ENCODE peak calls at places on chromosomes 6 and 20, in six cellular contexts. S is upper lobe of left lung, R is transverse colon, X is neural crest cell, W is testis, Q is foreskin fibroblast. K is an unnamed sample.

GRCh38 chr6:111788779-111789276 is 84.4 kb downstream of the FYN start:
- DNase-seq in S (no peak), R (no peak), X (no peak), W (peak), Q (no peak), K (no peak)

GRCh38 chr6:159837511-159837910 is 37.4 kb downstream of the PNLDC1 start:
- DNase-seq in S (no peak), R (no peak), X (no peak), W (no peak), Q (no peak), K (no peak)

GRCh38 chr6:113668712-113669408 is 188.3 kb upstream of the MARCKS start:
- DNase-seq in S (no peak), R (no peak), X (no peak), W (no peak), Q (no peak), K (no peak)

GRCh38 chr6:134619077-134619476 is 301.2 kb upstream of the SGK1 start:
- DNase-seq in S (no peak), R (no peak), X (no peak), W (no peak), Q (no peak), K (no peak)

GRCh38 chr6:27422651-27423332 is 34.2 kb downstream of the ZNF391 start:
- DNase-seq in S (no peak), R (no peak), X (no peak), W (peak), Q (no peak), K (no peak)

GRCh38 chr20:53940356-53940694 is 130.1 kb downstream of the BCAS1 start:
- DNase-seq in S (no peak), R (no peak), X (no peak), W (no peak), Q (no peak), K (no peak)

GRCh38 chr6:41199427-41200246 is 1.3 kb downstream of the TREML2 start:
- DNase-seq in S (no peak), R (no peak), X (no peak), W (no peak), Q (no peak), K (no peak)

GRCh38 chr6:139349464-139350020 is 24.9 kb downstream of the CITED2 start:
- DNase-seq in S (no peak), R (no peak), X (no peak), W (no peak), Q (no peak), K (no peak)

GRCh38 chr20:45052698-45053440 is 48.1 kb downstream of the KCNS1 start:
- DNase-seq in S (no peak), R (no peak), X (no peak), W (no peak), Q (peak), K (no peak)

GRCh38 chr6:89564752-89565427 is 73.7 kb downstream of the LYRM2 start:
- DNase-seq in S (no peak), R (no peak), X (no peak), W (no peak), Q (no peak), K (no peak)

GRCh38 chr6:167745660-167746376 is 80.9 kb upstream of the AFDN start:
- DNase-seq in S (no peak), R (no peak), X (no peak), W (peak), Q (no peak), K (no peak)

GRCh38 chr20:36238153-36238552 is 1.9 kb downstream of the AAR2 start:
- DNase-seq in S (no peak), R (no peak), X (no peak), W (no peak), Q (no peak), K (no peak)

GRCh38 chr20:62303327-62304226 is 780 bp downstream of the ADRM1 start:
- DNase-seq in S (peak), R (peak), X (peak), W (peak), Q (peak), K (peak)

GRCh38 chr6:158417760-158418098 is 105.5 kb downstream of the TULP4 start:
- DNase-seq in S (no peak), R (no peak), X (no peak), W (no peak), Q (peak), K (no peak)

GRCh38 chr20:19098092-19098491 is 114.3 kb upstream of the SLC24A3 start:
- DNase-seq in S (peak), R (no peak), X (no peak), W (no peak), Q (no peak), K (no peak)

GRCh38 chr6:45555981-45556771 is 178.4 kb upstream of the SUPT3H start:
- DNase-seq in S (no peak), R (no peak), X (no peak), W (peak), Q (peak), K (no peak)

GRCh38 chr6:158819213-158819976 is at the start of gene EZR:
- DNase-seq in S (peak), R (peak), X (peak), W (peak), Q (peak), K (peak)

GRCh38 chr20:10239954-10240353 is 21.3 kb downstream of the SNAP25 start:
- DNase-seq in S (no peak), R (peak), X (no peak), W (no peak), Q (peak), K (no peak)

GRCh38 chr6:75213112-75213511 is 7.3 kb upstream of the COL12A1 start:
- DNase-seq in S (no peak), R (no peak), X (no peak), W (no peak), Q (no peak), K (no peak)

GRCh38 chr6:27237089-27237723 is 10.3 kb upstream of the PRSS16 start:
- DNase-seq in S (no peak), R (no peak), X (no peak), W (no peak), Q (peak), K (no peak)

GRCh38 chr6:35495258-35496035 is 1.4 kb downstream of the TEAD3 start:
- DNase-seq in S (no peak), R (no peak), X (peak), W (no peak), Q (no peak), K (no peak)

GRCh38 chr20:48583801-48584200 is 244.0 kb downstream of the PREX1 start:
- DNase-seq in S (no peak), R (no peak), X (no peak), W (peak), Q (no peak), K (no peak)

GRCh38 chr6:106799008-106799952 is 169.9 kb downstream of the QRSL1 start:
- DNase-seq in S (no peak), R (no peak), X (no peak), W (no peak), Q (no peak), K (no peak)

GRCh38 chr6:121135425-121135824 is 198.9 kb downstream of the TBC1D32 start:
- DNase-seq in S (no peak), R (no peak), X (no peak), W (no peak), Q (no peak), K (no peak)

GRCh38 chr6:89734526-89734925 is 85.1 kb downstream of the MDN1 start:
- DNase-seq in S (no peak), R (no peak), X (no peak), W (no peak), Q (no peak), K (no peak)

GRCh38 chr20:10119336-10119735 is 84.5 kb downstream of the ANKEF1 start:
- DNase-seq in S (no peak), R (no peak), X (no peak), W (no peak), Q (no peak), K (no peak)

GRCh38 chr6:116500969-116501433 is 10.4 kb upstream of the CALHM5 start:
- DNase-seq in S (no peak), R (no peak), X (no peak), W (no peak), Q (no peak), K (no peak)

GRCh38 chr6:41451039-41451438 is 95.1 kb upstream of the FOXP4 start:
- DNase-seq in S (no peak), R (no peak), X (no peak), W (no peak), Q (no peak), K (no peak)

GRCh38 chr6:16602035-16602434 is 159.2 kb downstream of the ATXN1 start:
- DNase-seq in S (no peak), R (no peak), X (no peak), W (no peak), Q (no peak), K (no peak)

GRCh38 chr6:163282672-163283071 is 131.8 kb upstream of the QKI start:
- DNase-seq in S (no peak), R (no peak), X (no peak), W (no peak), Q (no peak), K (no peak)

GRCh38 chr20:24460712-24461111 is 8.7 kb upstream of the SYNDIG1 start:
- DNase-seq in S (no peak), R (no peak), X (no peak), W (no peak), Q (no peak), K (no peak)
- TF ChIP-seq CTCF in S (no peak), R (no peak), X (peak), W (no peak), Q (peak), K (no peak)

GRCh38 chr20:50133474-50134217 is 19.9 kb downstream of the PEDS1 start:
- DNase-seq in S (no peak), R (no peak), X (no peak), W (peak), Q (no peak), K (no peak)
- TF ChIP-seq CTCF in S (no peak), R (peak), X (peak), W (no peak), Q (peak), K (peak)

GRCh38 chr6:109894181-109894580 is 83.9 kb upstream of the GPR6 start:
- DNase-seq in S (no peak), R (no peak), X (no peak), W (no peak), Q (no peak), K (no peak)

GRCh38 chr6:109896333-109896732 is 81.8 kb upstream of the GPR6 start:
- DNase-seq in S (no peak), R (no peak), X (no peak), W (no peak), Q (peak), K (no peak)

GRCh38 chr6:109893606-109894005 is 84.5 kb upstream of the GPR6 start:
- DNase-seq in S (no peak), R (no peak), X (no peak), W (no peak), Q (no peak), K (no peak)

GRCh38 chr6:109891924-109892323 is 86.2 kb upstream of the GPR6 start:
- DNase-seq in S (no peak), R (peak), X (no peak), W (peak), Q (no peak), K (no peak)

DNA sequence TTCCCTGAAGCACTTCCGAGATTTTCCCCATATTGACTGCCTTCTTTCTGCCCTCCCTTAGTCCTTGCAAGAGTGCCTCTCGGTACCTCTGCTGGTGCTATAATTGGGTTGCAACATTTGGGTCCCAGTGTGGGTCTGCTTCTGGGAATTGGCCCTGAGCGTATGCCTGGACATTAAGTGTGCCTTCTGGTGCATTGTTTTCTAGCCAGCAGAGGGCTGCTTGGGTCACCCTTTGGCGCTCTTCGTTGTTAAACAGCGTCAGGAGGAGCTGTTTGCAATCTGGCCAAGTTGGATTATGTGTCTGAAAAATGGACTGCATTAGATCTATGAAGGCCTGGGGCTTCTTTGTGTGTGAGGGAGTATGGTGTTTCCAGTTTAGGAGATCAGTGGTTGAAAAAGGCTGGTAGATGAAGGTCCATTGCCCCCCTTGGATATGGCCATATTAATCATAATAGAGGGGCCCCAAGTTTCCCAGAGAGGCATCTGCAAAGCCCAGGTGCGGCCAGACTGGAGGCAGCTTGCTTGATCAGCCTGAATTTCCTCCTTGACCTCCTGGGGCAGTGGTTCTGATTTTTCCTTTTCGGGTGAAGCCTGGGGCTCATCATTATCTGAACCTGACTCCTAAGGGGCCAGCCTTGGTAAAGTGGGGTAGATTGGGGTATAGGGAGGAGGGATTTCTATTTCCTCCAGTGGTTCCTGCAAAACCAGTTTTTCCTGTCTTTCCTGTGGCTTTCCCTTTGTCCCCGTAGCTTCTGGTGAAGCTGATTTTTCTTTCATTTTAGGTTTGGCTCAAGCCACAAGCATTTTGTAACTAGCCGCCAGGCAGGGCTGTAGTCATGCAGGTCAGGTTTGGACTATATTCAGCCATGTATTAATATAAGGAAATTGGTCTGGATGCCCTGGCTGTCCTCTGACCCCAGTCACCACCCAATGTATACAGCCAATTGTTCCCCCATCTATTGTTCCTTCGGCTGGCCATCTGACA is 85.4 kb upstream of the GPR6 start:
- DNase-seq in S (no peak), R (peak), X (no peak), W (peak), Q (no peak), K (no peak)
- TF ChIP-seq CTCF in S (no peak), R (no peak), X (no peak), W (no peak), Q (no peak), K (no peak)

GRCh38 chr6:42502990-42503389 is 51.3 kb upstream of the TRERF1 start:
- DNase-seq in S (no peak), R (no peak), X (no peak), W (no peak), Q (no peak), K (no peak)

GRCh38 chr6:42493914-42494539 is 42.3 kb upstream of the TRERF1 start:
- DNase-seq in S (no peak), R (no peak), X (no peak), W (no peak), Q (no peak), K (no peak)

GRCh38 chr6:42503894-42504293 is 52.2 kb upstream of the TRERF1 start:
- DNase-seq in S (no peak), R (no peak), X (no peak), W (no peak), Q (no peak), K (no peak)

GRCh38 chr6:42502127-42502526 is 50.4 kb upstream of the TRERF1 start:
- DNase-seq in S (no peak), R (no peak), X (no peak), W (no peak), Q (no peak), K (no peak)

DNA sequence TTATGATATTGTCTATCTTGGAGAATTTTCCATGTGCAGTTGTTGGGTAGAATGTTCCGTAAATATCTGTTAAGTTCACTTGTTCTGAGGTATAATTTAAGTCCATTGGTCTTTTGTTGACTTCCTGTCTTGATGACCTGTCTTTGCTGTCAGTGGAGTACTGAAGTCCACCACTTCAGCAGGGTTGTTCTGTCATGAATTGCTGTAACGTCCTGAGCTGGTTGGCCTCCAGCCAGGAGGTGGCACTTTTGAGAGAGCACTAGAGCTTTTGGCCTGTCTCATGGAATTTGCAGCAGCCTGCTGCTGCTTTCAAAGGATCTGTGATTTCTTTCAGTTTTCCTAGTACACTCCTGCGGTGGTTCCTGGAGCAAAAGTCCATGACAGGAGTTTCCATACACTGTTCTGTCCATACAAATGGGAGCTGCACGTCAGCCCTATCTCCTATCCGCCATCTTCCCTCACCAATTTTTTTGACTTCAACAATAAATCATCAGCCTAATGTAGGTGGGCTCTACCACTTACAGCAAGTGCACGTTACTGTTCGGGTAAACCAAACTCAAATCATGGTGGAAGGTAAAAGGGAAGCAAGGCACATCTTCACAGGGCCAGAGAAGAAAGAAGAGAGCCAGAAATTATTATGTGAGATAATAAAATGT is 46.9 kb upstream of the TRERF1 start:
- DNase-seq in S (no peak), R (peak), X (no peak), W (no peak), Q (no peak), K (no peak)
- TF ChIP-seq CTCF in S (no peak), R (no peak), X (no peak), W (no peak), Q (no peak), K (no peak)

GRCh38 chr20:35146299-35146921 is 726 bp downstream of the EDEM2 start:
- DNase-seq in S (peak), R (no peak), X (peak), W (peak), Q (no peak), K (no peak)
- TF ChIP-seq CTCF in S (no peak), R (peak), X (peak), W (no peak), Q (no peak), K (no peak)

GRCh38 chr6:93972791-93973190 is 553.4 kb upstream of the EPHA7 start:
- DNase-seq in S (no peak), R (no peak), X (no peak), W (no peak), Q (no peak), K (no peak)
- TF ChIP-seq CTCF in S (no peak), R (no peak), X (no peak), W (no peak), Q (no peak), K (no peak)

DNA sequence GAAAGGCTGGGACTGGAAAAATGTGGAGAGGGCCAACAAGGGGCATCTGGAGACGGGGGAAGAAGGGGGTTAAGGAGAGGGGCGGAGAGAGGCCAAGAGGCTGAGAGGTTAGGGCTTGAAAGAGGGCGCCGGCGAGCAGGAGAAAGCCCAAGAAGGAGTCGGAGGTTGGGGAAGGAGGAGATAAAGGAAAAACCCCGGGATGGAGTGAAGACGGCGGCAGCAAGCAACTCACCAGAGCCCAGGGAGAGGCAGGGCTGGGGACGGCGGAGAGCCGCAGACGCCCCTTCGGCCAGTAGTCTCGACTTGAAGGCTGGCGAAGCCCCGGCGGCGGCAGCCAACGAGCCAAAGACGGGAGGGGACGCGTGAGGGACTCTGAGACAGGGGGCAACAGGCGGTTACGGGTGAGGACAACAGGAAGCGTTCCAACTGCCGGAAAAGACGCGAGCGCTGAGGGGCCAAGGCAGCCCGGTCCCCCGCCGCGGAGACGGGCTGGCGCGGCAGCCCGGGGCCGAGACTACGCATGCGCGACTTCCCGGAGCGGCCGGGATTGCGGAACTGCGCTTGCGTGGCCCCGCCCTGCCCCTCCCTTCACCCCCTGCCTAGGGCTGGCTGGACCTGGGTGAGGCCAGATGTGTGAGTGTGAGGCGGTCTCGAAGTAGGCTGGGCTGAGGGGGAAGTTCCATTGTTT is at the start of gene STK38:
- DNase-seq in S (peak), R (peak), X (peak), W (peak), Q (peak), K (peak)
- TF ChIP-seq CTCF in S (peak), R (peak), X (peak), W (no peak), Q (no peak), K (no peak)

GRCh38 chr20:13644010-13644409 is 5.3 kb upstream of the TASP1 start:
- DNase-seq in S (no peak), R (no peak), X (no peak), W (no peak), Q (no peak), K (no peak)
- TF ChIP-seq CTCF in S (no peak), R (no peak), X (no peak), W (no peak), Q (no peak), K (no peak)

GRCh38 chr20:15902493-15902892 is 670.8 kb downstream of the KIF16B start:
- DNase-seq in S (peak), R (no peak), X (peak), W (peak), Q (no peak), K (no peak)
- TF ChIP-seq CTCF in S (no peak), R (no peak), X (peak), W (peak), Q (peak), K (no peak)

GRCh38 chr20:297098-297924 is at the start of gene ZCCHC3:
- DNase-seq in S (peak), R (peak), X (peak), W (peak), Q (peak), K (peak)
- TF ChIP-seq CTCF in S (peak), R (no peak), X (peak), W (no peak), Q (no peak), K (peak)